ENCODE peak calls at places on chromosomes 12 and 14, in nine cellular contexts. One of them, this sample, is unnamed.

GRCh38 chr14:74029136-74029535 is 10.0 kb downstream of the BBOF1 start:
- DNase-seq in DMS153: no peak
- DNase-seq in lower lobe of right lung: no peak
- DNase-seq in thoracic aorta: no peak
- DNase-seq in astrocyte: no peak
- DNase-seq in NCI-H526 treated with DMSO at 0.1 percent for 48 hours: no peak
- DNase-seq in GM03348: no peak
- DNase-seq in putamen: no peak
- DNase-seq in neural crest cell: no peak
- DNase-seq in this sample: no peak

GRCh38 chr12:111248981-111249380 is 119.9 kb downstream of the PHETA1 start:
- DNase-seq in DMS153: no peak
- DNase-seq in lower lobe of right lung: no peak
- DNase-seq in thoracic aorta: no peak
- DNase-seq in astrocyte: no peak
- DNase-seq in NCI-H526 treated with DMSO at 0.1 percent for 48 hours: no peak
- DNase-seq in GM03348: no peak
- DNase-seq in putamen: no peak
- DNase-seq in neural crest cell: no peak
- DNase-seq in this sample: no peak

GRCh38 chr14:55109846-55110245 is 19.2 kb upstream of the LGALS3 start:
- DNase-seq in DMS153: no peak
- DNase-seq in lower lobe of right lung: no peak
- DNase-seq in thoracic aorta: no peak
- DNase-seq in astrocyte: no peak
- DNase-seq in NCI-H526 treated with DMSO at 0.1 percent for 48 hours: no peak
- DNase-seq in GM03348: no peak
- DNase-seq in putamen: no peak
- DNase-seq in neural crest cell: no peak
- DNase-seq in this sample: peak; percentile 93

GRCh38 chr12:124107299-124107698 is 134.3 kb downstream of the ZNF664 start:
- DNase-seq in DMS153: no peak
- DNase-seq in lower lobe of right lung: no peak
- DNase-seq in thoracic aorta: no peak
- DNase-seq in astrocyte: no peak
- DNase-seq in NCI-H526 treated with DMSO at 0.1 percent for 48 hours: no peak
- DNase-seq in GM03348: no peak
- DNase-seq in putamen: no peak
- DNase-seq in neural crest cell: no peak
- DNase-seq in this sample: peak; percentile 46

GRCh38 chr14:69235708-69236107 is 24.2 kb upstream of the GALNT16 start:
- DNase-seq in DMS153: no peak
- DNase-seq in lower lobe of right lung: no peak
- DNase-seq in thoracic aorta: no peak
- DNase-seq in astrocyte: no peak
- DNase-seq in NCI-H526 treated with DMSO at 0.1 percent for 48 hours: no peak
- DNase-seq in GM03348: no peak
- DNase-seq in putamen: no peak
- DNase-seq in neural crest cell: no peak
- DNase-seq in this sample: no peak

GRCh38 chr14:27528328-27528727 is 930.5 kb upstream of the NOVA1 start:
- DNase-seq in DMS153: peak; percentile 65
- DNase-seq in lower lobe of right lung: no peak
- DNase-seq in thoracic aorta: no peak
- DNase-seq in astrocyte: peak; percentile 33
- DNase-seq in NCI-H526 treated with DMSO at 0.1 percent for 48 hours: peak; percentile 45
- DNase-seq in GM03348: peak; percentile 27
- DNase-seq in putamen: no peak
- DNase-seq in neural crest cell: no peak
- DNase-seq in this sample: no peak

GRCh38 chr12:71469235-71469873 is 29.8 kb downstream of the LGR5 start:
- DNase-seq in DMS153: no peak
- DNase-seq in lower lobe of right lung: no peak
- DNase-seq in thoracic aorta: no peak
- DNase-seq in astrocyte: peak; percentile 89
- DNase-seq in NCI-H526 treated with DMSO at 0.1 percent for 48 hours: no peak
- DNase-seq in GM03348: no peak
- DNase-seq in putamen: no peak
- DNase-seq in neural crest cell: no peak
- DNase-seq in this sample: peak; percentile 75

GRCh38 chr14:103543140-103543539 is 14.1 kb downstream of the TRMT61A start:
- DNase-seq in DMS153: no peak
- DNase-seq in lower lobe of right lung: peak; percentile 44
- DNase-seq in thoracic aorta: no peak
- DNase-seq in astrocyte: no peak
- DNase-seq in NCI-H526 treated with DMSO at 0.1 percent for 48 hours: no peak
- DNase-seq in GM03348: no peak
- DNase-seq in putamen: no peak
- DNase-seq in neural crest cell: no peak
- DNase-seq in this sample: no peak

GRCh38 chr12:62466596-62467411 is at the start of gene MON2:
- DNase-seq in DMS153: peak; percentile 62
- DNase-seq in lower lobe of right lung: peak; percentile 93
- DNase-seq in thoracic aorta: peak; percentile 55
- DNase-seq in astrocyte: peak; percentile 68
- DNase-seq in NCI-H526 treated with DMSO at 0.1 percent for 48 hours: peak; percentile 77
- DNase-seq in GM03348: peak; percentile 98
- DNase-seq in putamen: peak; percentile 91
- DNase-seq in neural crest cell: peak; percentile 77
- DNase-seq in this sample: peak; percentile 92

GRCh38 chr12:32502693-32503510 is 103.5 kb downstream of the FGD4 start:
- DNase-seq in DMS153: no peak
- DNase-seq in lower lobe of right lung: no peak
- DNase-seq in thoracic aorta: no peak
- DNase-seq in astrocyte: peak; percentile 18
- DNase-seq in NCI-H526 treated with DMSO at 0.1 percent for 48 hours: no peak
- DNase-seq in GM03348: peak; percentile 65
- DNase-seq in putamen: no peak
- DNase-seq in neural crest cell: no peak
- DNase-seq in this sample: no peak

GRCh38 chr14:33287204-33287603 is 348.5 kb downstream of the NPAS3 start:
- DNase-seq in DMS153: no peak
- DNase-seq in lower lobe of right lung: no peak
- DNase-seq in thoracic aorta: no peak
- DNase-seq in astrocyte: peak; percentile 44
- DNase-seq in NCI-H526 treated with DMSO at 0.1 percent for 48 hours: no peak
- DNase-seq in GM03348: no peak
- DNase-seq in putamen: no peak
- DNase-seq in neural crest cell: no peak
- DNase-seq in this sample: no peak

GRCh38 chr14:66514206-66514605 is 6.3 kb downstream of the GPHN start:
- DNase-seq in DMS153: no peak
- DNase-seq in lower lobe of right lung: no peak
- DNase-seq in thoracic aorta: no peak
- DNase-seq in astrocyte: no peak
- DNase-seq in NCI-H526 treated with DMSO at 0.1 percent for 48 hours: no peak
- DNase-seq in GM03348: peak; percentile 9
- DNase-seq in putamen: no peak
- DNase-seq in neural crest cell: no peak
- DNase-seq in this sample: peak; percentile 35

GRCh38 chr14:24315807-24316596 is 4.7 kb downstream of the LTB4R start:
- DNase-seq in DMS153: no peak
- DNase-seq in lower lobe of right lung: peak; percentile 71
- DNase-seq in thoracic aorta: no peak
- DNase-seq in astrocyte: no peak
- DNase-seq in NCI-H526 treated with DMSO at 0.1 percent for 48 hours: no peak
- DNase-seq in GM03348: no peak
- DNase-seq in putamen: no peak
- DNase-seq in neural crest cell: no peak
- DNase-seq in this sample: peak; percentile 76

GRCh38 chr12:6183689-6184441 is 16.3 kb upstream of the CD9 start:
- DNase-seq in DMS153: no peak
- DNase-seq in lower lobe of right lung: no peak
- DNase-seq in thoracic aorta: no peak
- DNase-seq in astrocyte: peak; percentile 65
- DNase-seq in NCI-H526 treated with DMSO at 0.1 percent for 48 hours: no peak
- DNase-seq in GM03348: no peak
- DNase-seq in putamen: no peak
- DNase-seq in neural crest cell: no peak
- DNase-seq in this sample: peak; percentile 38

GRCh38 chr12:57000393-57000792 is 6.0 kb downstream of the ZBTB39 start:
- DNase-seq in DMS153: no peak
- DNase-seq in lower lobe of right lung: no peak
- DNase-seq in thoracic aorta: no peak
- DNase-seq in astrocyte: no peak
- DNase-seq in NCI-H526 treated with DMSO at 0.1 percent for 48 hours: no peak
- DNase-seq in GM03348: no peak
- DNase-seq in putamen: no peak
- DNase-seq in neural crest cell: no peak
- DNase-seq in this sample: no peak

GRCh38 chr12:3750616-3751015 is 2.3 kb downstream of the CRACR2A start:
- DNase-seq in DMS153: no peak
- DNase-seq in lower lobe of right lung: no peak
- DNase-seq in thoracic aorta: no peak
- DNase-seq in astrocyte: no peak
- DNase-seq in NCI-H526 treated with DMSO at 0.1 percent for 48 hours: no peak
- DNase-seq in GM03348: no peak
- DNase-seq in putamen: no peak
- DNase-seq in neural crest cell: no peak
- DNase-seq in this sample: no peak

GRCh38 chr12:116015525-116015924 is 262.0 kb downstream of the MED13L start:
- DNase-seq in DMS153: peak; percentile 2
- DNase-seq in lower lobe of right lung: no peak
- DNase-seq in thoracic aorta: no peak
- DNase-seq in astrocyte: peak; percentile 46
- DNase-seq in NCI-H526 treated with DMSO at 0.1 percent for 48 hours: peak; percentile 40
- DNase-seq in GM03348: peak; percentile 50
- DNase-seq in putamen: peak; percentile 41
- DNase-seq in neural crest cell: no peak
- DNase-seq in this sample: no peak

GRCh38 chr14:68541128-68541896 is 251.6 kb downstream of the ZFP36L1 start:
- DNase-seq in DMS153: no peak
- DNase-seq in lower lobe of right lung: no peak
- DNase-seq in thoracic aorta: no peak
- DNase-seq in astrocyte: no peak
- DNase-seq in NCI-H526 treated with DMSO at 0.1 percent for 48 hours: no peak
- DNase-seq in GM03348: no peak
- DNase-seq in putamen: no peak
- DNase-seq in neural crest cell: no peak
- DNase-seq in this sample: no peak

GRCh38 chr14:35879141-35879648 is 53.1 kb downstream of the BRMS1L start:
- DNase-seq in DMS153: no peak
- DNase-seq in lower lobe of right lung: no peak
- DNase-seq in thoracic aorta: no peak
- DNase-seq in astrocyte: peak; percentile 68
- DNase-seq in NCI-H526 treated with DMSO at 0.1 percent for 48 hours: no peak
- DNase-seq in GM03348: peak; percentile 13
- DNase-seq in putamen: no peak
- DNase-seq in neural crest cell: no peak
- DNase-seq in this sample: peak; percentile 9

GRCh38 chr12:113371808-113372207 is 13.4 kb downstream of the PLBD2 start:
- DNase-seq in DMS153: no peak
- DNase-seq in lower lobe of right lung: no peak
- DNase-seq in thoracic aorta: no peak
- DNase-seq in astrocyte: no peak
- DNase-seq in NCI-H526 treated with DMSO at 0.1 percent for 48 hours: no peak
- DNase-seq in GM03348: no peak
- DNase-seq in putamen: no peak
- DNase-seq in neural crest cell: no peak
- DNase-seq in this sample: no peak

GRCh38 chr12:25438638-25439037 is 114.4 kb downstream of the LMNTD1 start:
- DNase-seq in DMS153: no peak
- DNase-seq in lower lobe of right lung: no peak
- DNase-seq in thoracic aorta: no peak
- DNase-seq in astrocyte: peak; percentile 63
- DNase-seq in NCI-H526 treated with DMSO at 0.1 percent for 48 hours: no peak
- DNase-seq in GM03348: peak; percentile 27
- DNase-seq in putamen: no peak
- DNase-seq in neural crest cell: no peak
- DNase-seq in this sample: peak; percentile 29

GRCh38 chr12:48004039-48004940 is at the start of gene COL2A1:
- DNase-seq in DMS153: no peak
- DNase-seq in lower lobe of right lung: no peak
- DNase-seq in thoracic aorta: no peak
- DNase-seq in astrocyte: no peak
- DNase-seq in NCI-H526 treated with DMSO at 0.1 percent for 48 hours: peak; percentile 41
- DNase-seq in GM03348: peak; percentile 36
- DNase-seq in putamen: no peak
- DNase-seq in neural crest cell: peak; percentile 68
- DNase-seq in this sample: peak; percentile 64